ENCODE peak calls at places on chromosome 2, in six cellular contexts. G is fibroblast of lung, T is H9, D is A673, L is cardiac muscle cell, A is right atrium auricular region. P is an unnamed sample.

GRCh38 chr2:62591491-62591890 is 85.5 kb upstream of the TMEM17 start:
- DNase-seq in A (no peak), L (no peak), D (no peak), G (no peak), T (no peak), P (no peak)

GRCh38 chr2:10926191-10926830 is 14.6 kb downstream of the KCNF1 start:
- DNase-seq in T (no peak), D (no peak), A (no peak), L (no peak), G (no peak), P (no peak)

GRCh38 chr2:123359636-123360035 is 665.5 kb upstream of the CNTNAP5 start:
- DNase-seq in A (no peak), G (no peak), D (no peak), T (no peak), L (no peak), P (no peak)

GRCh38 chr2:2859732-2860131 is 517.9 kb downstream of the EIPR1 start:
- DNase-seq in D (no peak), A (no peak), T (no peak), G (no peak), L (no peak), P (no peak)

GRCh38 chr2:138536302-138536701 is 34.7 kb downstream of the SPOPL start:
- DNase-seq in D (peak), G (peak), T (peak), A (no peak), L (no peak), P (no peak)

GRCh38 chr2:173054466-173054865 is 21.2 kb upstream of the MAP3K20 start:
- DNase-seq in L (no peak), T (no peak), G (peak), D (no peak), A (no peak), P (no peak)

GRCh38 chr2:161651547-161651946 is 27.3 kb downstream of the SLC4A10 start:
- DNase-seq in G (no peak), D (no peak), L (no peak), T (no peak), A (no peak), P (no peak)

GRCh38 chr2:240347373-240347940 is 88.0 kb upstream of the GPC1 start:
- DNase-seq in L (no peak), G (no peak), T (no peak), D (no peak), A (no peak), P (no peak)

GRCh38 chr2:73859721-73860586 is 31.2 kb downstream of the STAMBP start:
- DNase-seq in G (peak), T (no peak), L (no peak), D (peak), A (no peak), P (no peak)

GRCh38 chr2:57396364-57397098 is 650.1 kb upstream of the VRK2 start:
- DNase-seq in A (no peak), T (peak), G (no peak), D (no peak), L (no peak), P (no peak)

GRCh38 chr2:165803123-165803760 is 9.2 kb upstream of the GALNT3 start:
- DNase-seq in T (no peak), A (no peak), D (no peak), G (peak), L (no peak), P (no peak)

GRCh38 chr2:17583166-17583565 is 42.7 kb downstream of the VSNL1 start:
- DNase-seq in T (no peak), A (no peak), L (no peak), G (peak), D (no peak), P (no peak)

GRCh38 chr2:43269706-43270105 is 43.3 kb upstream of the ZFP36L2 start:
- DNase-seq in A (peak), G (peak), T (no peak), L (peak), D (no peak), P (no peak)

GRCh38 chr2:144523606-144524131 is 3.8 kb upstream of the ZEB2 start:
- DNase-seq in A (no peak), G (no peak), D (peak), T (peak), L (peak), P (no peak)

GRCh38 chr2:171939058-171939753 is 16.9 kb downstream of the HAT1 start:
- DNase-seq in D (no peak), G (no peak), A (no peak), L (no peak), T (no peak), P (no peak)

GRCh38 chr2:2767837-2768236 is 436.8 kb upstream of the MYT1L start:
- DNase-seq in T (no peak), G (no peak), A (no peak), L (no peak), D (no peak), P (no peak)

GRCh38 chr2:210477496-210477895 is 937 bp upstream of the LANCL1 start:
- DNase-seq in T (peak), G (peak), A (no peak), D (no peak), L (peak), P (no peak)

GRCh38 chr2:213537579-213537978 is 253.3 kb downstream of the SPAG16 start:
- DNase-seq in T (no peak), D (no peak), G (no peak), A (no peak), L (no peak), P (no peak)

GRCh38 chr2:70552501-70553333 is 909 bp downstream of the TGFA start:
- DNase-seq in A (no peak), D (peak), L (peak), G (no peak), T (peak), P (no peak)

GRCh38 chr2:16315458-16315835 is 350.2 kb downstream of the CYRIA start:
- DNase-seq in T (no peak), L (no peak), A (no peak), G (no peak), D (no peak), P (no peak)

GRCh38 chr2:42200534-42201227 is 31.5 kb downstream of the EML4 start:
- DNase-seq in A (no peak), G (peak), L (no peak), D (peak), T (no peak), P (no peak)

GRCh38 chr2:219633276-219634065 is 6.0 kb downstream of the SLC4A3 start:
- DNase-seq in T (no peak), L (no peak), G (no peak), A (no peak), D (no peak), P (peak)

GRCh38 chr2:147506889-147507288 is 337.9 kb upstream of the ACVR2A start:
- DNase-seq in G (no peak), T (no peak), L (no peak), A (no peak), D (no peak), P (no peak)

GRCh38 chr2:37375721-37376399 is 31.4 kb downstream of the QPCT start:
- DNase-seq in D (peak), T (no peak), L (no peak), A (no peak), G (no peak), P (no peak)

GRCh38 chr2:189798312-189799029 is 14.2 kb downstream of the PMS1 start:
- DNase-seq in T (no peak), G (peak), D (peak), L (no peak), A (no peak), P (no peak)

GRCh38 chr2:185012643-185013042 is 414.3 kb downstream of the ZNF804A start:
- DNase-seq in T (no peak), D (peak), A (no peak), G (peak), L (no peak), P (no peak)

GRCh38 chr2:110752871-110753270 is 20.5 kb downstream of the ACOXL start:
- DNase-seq in A (no peak), L (no peak), D (no peak), T (no peak), G (no peak), P (no peak)

GRCh38 chr2:30266051-30266621 is 34.8 kb downstream of the LBH start:
- DNase-seq in T (no peak), A (no peak), L (no peak), G (peak), D (no peak), P (peak)

GRCh38 chr2:241209271-241209670 is 20.8 kb downstream of the ANO7 start:
- DNase-seq in T (no peak), L (no peak), G (no peak), D (no peak), A (no peak), P (no peak)

GRCh38 chr2:46703588-46703987 is 212.0 kb downstream of the MCFD2 start:
- DNase-seq in A (no peak), L (no peak), G (no peak), D (no peak), T (no peak), P (no peak)

GRCh38 chr2:150135223-150135883 is 352.1 kb downstream of the RND3 start:
- DNase-seq in G (no peak), A (no peak), D (no peak), L (no peak), T (no peak), P (peak)

GRCh38 chr2:162261032-162261945 is 18.0 kb upstream of the FAP start:
- DNase-seq in D (peak), G (peak), L (no peak), T (no peak), A (peak), P (peak)

GRCh38 chr2:26172866-26173595 is at the start of gene GAREM2:
- DNase-seq in D (no peak), A (no peak), G (no peak), L (peak), T (peak), P (no peak)

GRCh38 chr2:119142822-119143221 is 15.7 kb downstream of the C1QL2 start:
- DNase-seq in D (no peak), L (no peak), A (no peak), G (no peak), T (no peak), P (no peak)

GRCh38 chr2:85503168-85503610 is 35.8 kb upstream of the MAT2A start:
- DNase-seq in D (no peak), L (no peak), T (no peak), A (no peak), G (no peak), P (peak)

GRCh38 chr2:46824611-46825010 is 91.0 kb downstream of the MCFD2 start:
- DNase-seq in A (no peak), T (no peak), G (no peak), D (no peak), L (no peak), P (no peak)

GRCh38 chr2:100781009-100781325 is 39.0 kb upstream of the NPAS2 start:
- DNase-seq in D (no peak), T (no peak), G (no peak), A (no peak), L (no peak), P (no peak)
- H3K27ac ChIP-seq in D (no peak), T (no peak), G (no peak), A (no peak), L (no peak), P (no peak)

DNA sequence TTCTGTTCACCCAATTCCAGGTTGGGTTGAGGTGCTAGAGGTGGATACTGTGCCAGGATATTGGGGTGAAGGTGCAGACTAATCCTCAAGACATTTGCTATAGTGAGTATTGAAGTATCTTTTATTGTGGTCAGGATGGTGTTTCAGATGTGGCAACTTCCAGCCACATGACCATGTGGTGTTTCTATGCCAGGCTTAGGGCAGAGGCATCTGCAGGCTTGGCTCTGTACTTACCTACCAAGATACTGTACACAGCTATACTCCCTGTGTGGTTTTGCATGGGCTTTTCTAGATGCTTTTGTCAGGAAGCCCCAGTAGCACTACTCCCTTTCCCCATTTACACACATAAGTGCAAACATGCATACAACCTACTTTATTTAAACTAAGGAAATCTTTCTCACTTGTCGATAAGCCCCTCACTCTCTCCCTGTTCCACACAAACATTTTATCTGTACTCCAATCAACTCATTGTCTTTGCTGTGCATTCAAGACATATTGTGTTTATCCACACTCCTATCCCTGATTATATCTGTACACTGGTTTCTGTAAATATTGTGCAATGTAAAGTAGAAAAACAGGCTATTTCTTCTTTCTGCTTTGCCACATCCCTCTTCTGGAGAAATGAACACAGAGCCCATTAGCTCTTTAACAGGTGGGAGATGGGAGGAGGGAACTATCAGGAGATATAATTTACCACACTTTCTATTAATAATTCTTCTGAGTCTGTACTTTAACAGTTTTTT is 12.3 kb downstream of the ARL6IP6 start:
- DNase-seq in G (peak), A (no peak), D (no peak), L (no peak), T (no peak), P (no peak)
- H3K27ac ChIP-seq in G (no peak), A (no peak), D (no peak), L (no peak), T (no peak), P (no peak)

GRCh38 chr2:199136241-199136640 is 321.5 kb downstream of the SATB2 start:
- DNase-seq in D (no peak), L (no peak), A (no peak), G (peak), T (no peak), P (no peak)
- H3K27ac ChIP-seq in D (no peak), L (no peak), A (no peak), G (no peak), T (no peak), P (no peak)

GRCh38 chr2:54122939-54123338 is 7.5 kb downstream of the ACYP2 start:
- DNase-seq in T (no peak), L (no peak), G (peak), A (no peak), D (peak), P (no peak)
- H3K27ac ChIP-seq in T (no peak), L (no peak), G (no peak), A (peak), D (no peak), P (no peak)

GRCh38 chr2:55003706-55004639 is 46.3 kb downstream of the RTN4 start:
- DNase-seq in L (no peak), T (no peak), G (no peak), D (no peak), A (no peak), P (no peak)

GRCh38 chr2:54997826-54998225 is 52.4 kb downstream of the RTN4 start:
- DNase-seq in A (no peak), G (no peak), L (no peak), T (no peak), D (no peak), P (no peak)

GRCh38 chr2:55000335-55000734 is 49.9 kb downstream of the RTN4 start:
- DNase-seq in T (no peak), L (no peak), G (no peak), D (no peak), A (no peak), P (no peak)

GRCh38 chr2:54995553-54995952 is 54.7 kb downstream of the RTN4 start:
- DNase-seq in T (no peak), L (no peak), G (no peak), A (no peak), D (no peak), P (no peak)

DNA sequence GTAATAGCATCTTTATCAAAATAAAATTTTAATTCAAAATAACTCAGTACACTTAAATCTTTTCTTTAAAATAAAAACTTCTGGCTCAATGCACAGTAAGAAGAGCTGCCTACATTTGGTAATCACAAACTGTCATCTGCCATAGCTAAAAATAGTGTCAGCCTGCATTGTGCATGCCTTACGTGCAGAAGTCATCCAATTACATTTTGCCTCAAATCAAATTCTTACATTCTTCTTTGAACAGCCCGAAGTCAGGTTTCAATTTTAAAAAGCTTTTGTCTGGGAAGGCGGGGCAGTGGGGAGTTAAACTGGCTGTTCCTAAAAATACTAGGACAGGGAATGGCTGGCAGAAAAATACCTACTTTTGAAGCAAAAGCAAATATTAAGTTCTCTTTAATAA is 51.1 kb downstream of the RTN4 start:
- DNase-seq in A (no peak), G (peak), D (peak), T (no peak), L (peak), P (no peak)
- H3K27ac ChIP-seq in A (no peak), G (no peak), D (peak), T (no peak), L (peak), P (no peak)

GRCh38 chr2:28764909-28765308 is 13.3 kb downstream of the PPP1CB start:
- DNase-seq in T (no peak), G (no peak), A (no peak), L (no peak), D (no peak), P (no peak)

GRCh38 chr2:28765316-28765715 is 13.7 kb downstream of the PPP1CB start:
- DNase-seq in A (no peak), D (peak), G (peak), T (no peak), L (no peak), P (no peak)

GRCh38 chr2:28767367-28767766 is 15.7 kb downstream of the PPP1CB start:
- DNase-seq in T (no peak), L (no peak), G (no peak), D (no peak), A (no peak), P (no peak)

GRCh38 chr2:28766070-28766469 is 14.4 kb downstream of the PPP1CB start:
- DNase-seq in D (no peak), A (no peak), T (no peak), L (no peak), G (no peak), P (no peak)

GRCh38 chr2:28761420-28761819 is 9.8 kb downstream of the PPP1CB start:
- DNase-seq in L (no peak), A (no peak), G (no peak), D (no peak), T (no peak), P (no peak)
- H3K27ac ChIP-seq in L (no peak), A (no peak), G (no peak), D (no peak), T (no peak), P (no peak)

GRCh38 chr2:72275084-72275483 is 127.4 kb upstream of the CYP26B1 start:
- DNase-seq in G (no peak), L (no peak), D (no peak), T (no peak), A (no peak), P (no peak)

GRCh38 chr2:72276356-72276755 is 128.7 kb upstream of the CYP26B1 start:
- DNase-seq in T (no peak), L (no peak), D (no peak), A (no peak), G (peak), P (no peak)

GRCh38 chr2:72278046-72278445 is 130.4 kb upstream of the CYP26B1 start:
- DNase-seq in L (no peak), A (no peak), T (no peak), G (peak), D (no peak), P (no peak)

GRCh38 chr2:72274284-72274869 is 126.7 kb upstream of the CYP26B1 start:
- DNase-seq in G (peak), D (no peak), A (no peak), L (no peak), T (no peak), P (no peak)

DNA sequence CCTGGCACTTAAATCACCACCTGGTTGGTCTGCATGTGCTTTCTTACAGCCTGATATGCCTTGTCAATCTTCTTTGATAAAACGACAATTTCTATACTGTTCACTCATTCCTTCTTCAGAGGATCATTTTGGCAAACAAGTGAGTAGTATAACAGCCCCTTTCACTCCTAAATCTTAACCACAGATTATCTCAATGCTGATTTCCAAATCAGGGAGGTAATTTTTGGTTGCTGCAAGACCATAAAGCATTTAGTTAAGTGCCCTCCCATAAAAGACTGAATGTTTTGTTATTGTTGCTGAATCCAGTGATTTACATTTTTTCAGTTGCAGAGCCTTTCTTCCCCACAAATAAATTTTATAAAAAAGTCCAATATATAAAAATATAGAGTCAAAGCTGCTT is 129.2 kb upstream of the CYP26B1 start:
- DNase-seq in A (no peak), T (no peak), L (no peak), D (no peak), G (peak), P (no peak)
- H3K27ac ChIP-seq in A (no peak), T (no peak), L (no peak), D (no peak), G (no peak), P (no peak)

DNA sequence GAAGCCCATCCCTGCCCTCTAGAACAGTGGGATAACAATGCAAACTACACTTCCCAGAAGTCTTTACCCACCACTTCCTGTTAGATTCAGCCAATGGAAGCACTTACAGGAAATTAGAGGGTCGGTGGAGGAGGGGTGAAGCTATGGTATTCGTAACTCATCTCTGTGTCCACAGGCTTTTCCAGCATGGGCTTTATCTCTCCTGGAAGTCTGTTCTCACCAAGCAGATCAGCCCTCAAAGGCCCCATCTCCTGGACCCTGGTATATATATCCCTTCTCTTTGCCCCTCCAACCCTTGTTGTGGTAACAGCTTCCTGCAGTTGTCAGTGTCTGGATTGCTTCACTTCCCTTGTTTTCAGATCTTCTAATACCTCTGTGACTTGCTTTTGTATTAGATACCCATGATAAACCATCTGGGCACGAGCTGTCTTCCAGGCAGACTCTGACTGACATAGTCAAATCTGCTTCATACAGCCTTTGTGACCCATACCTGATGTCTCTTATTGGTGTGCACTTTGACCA is 475.0 kb upstream of the POU3F3 start:
- DNase-seq in D (peak), T (peak), L (peak), G (peak), A (no peak), P (no peak)
- H3K27ac ChIP-seq in D (no peak), T (no peak), L (no peak), G (no peak), A (no peak), P (peak)

P was measured in right lobe of liver.